ENCODE peak calls at places on chromosome 10, in seven cellular contexts. One of them, this sample, is unnamed.

GRCh38 chr10:100697631-100698030 is 47.8 kb upstream of the PAX2 start:
- DNase-seq in memory B cell: no peak
- DNase-seq in fibroblast of pulmonary artery: no peak
- DNase-seq in cardiac muscle cell: no peak
- DNase-seq in stomach: no peak
- DNase-seq in ureter: no peak
- DNase-seq in sciatic nerve: no peak
- DNase-seq in this sample: no peak

GRCh38 chr10:78194539-78195402 is 161.1 kb downstream of the RPS24 start:
- DNase-seq in stomach: no peak
- DNase-seq in fibroblast of pulmonary artery: peak; percentile 7
- DNase-seq in memory B cell: no peak
- DNase-seq in ureter: no peak
- DNase-seq in cardiac muscle cell: no peak
- DNase-seq in sciatic nerve: no peak
- DNase-seq in this sample: no peak

GRCh38 chr10:7389346-7389745 is 21.5 kb downstream of the SFMBT2 start:
- DNase-seq in ureter: no peak
- DNase-seq in stomach: no peak
- DNase-seq in memory B cell: no peak
- DNase-seq in sciatic nerve: no peak
- DNase-seq in cardiac muscle cell: no peak
- DNase-seq in fibroblast of pulmonary artery: no peak
- DNase-seq in this sample: no peak

GRCh38 chr10:85420501-85421191 is 945.9 kb downstream of the GRID1 start:
- DNase-seq in fibroblast of pulmonary artery: no peak
- DNase-seq in sciatic nerve: no peak
- DNase-seq in stomach: no peak
- DNase-seq in memory B cell: no peak
- DNase-seq in ureter: no peak
- DNase-seq in cardiac muscle cell: no peak
- DNase-seq in this sample: no peak

GRCh38 chr10:104664205-104664604 is 23.1 kb downstream of the SORCS3 start:
- DNase-seq in sciatic nerve: no peak
- DNase-seq in cardiac muscle cell: no peak
- DNase-seq in fibroblast of pulmonary artery: no peak
- DNase-seq in memory B cell: no peak
- DNase-seq in stomach: no peak
- DNase-seq in ureter: no peak
- DNase-seq in this sample: no peak

GRCh38 chr10:5508786-5509185 is 9.4 kb upstream of the CALML5 start:
- DNase-seq in ureter: no peak
- DNase-seq in stomach: no peak
- DNase-seq in cardiac muscle cell: no peak
- DNase-seq in fibroblast of pulmonary artery: no peak
- DNase-seq in sciatic nerve: no peak
- DNase-seq in memory B cell: no peak
- DNase-seq in this sample: no peak

GRCh38 chr10:3482200-3482993 is 302.6 kb downstream of the KLF6 start:
- DNase-seq in memory B cell: no peak
- DNase-seq in cardiac muscle cell: peak; percentile 95
- DNase-seq in fibroblast of pulmonary artery: peak; percentile 94
- DNase-seq in ureter: peak; percentile 79
- DNase-seq in sciatic nerve: no peak
- DNase-seq in stomach: peak; percentile 49
- DNase-seq in this sample: peak; percentile 91

GRCh38 chr10:66281327-66281726 is 644.5 kb upstream of the LRRTM3 start:
- DNase-seq in fibroblast of pulmonary artery: no peak
- DNase-seq in memory B cell: no peak
- DNase-seq in stomach: no peak
- DNase-seq in sciatic nerve: no peak
- DNase-seq in ureter: no peak
- DNase-seq in cardiac muscle cell: no peak
- DNase-seq in this sample: no peak

GRCh38 chr10:127148066-127148932 is 48.1 kb downstream of the INSYN2A start:
- DNase-seq in stomach: no peak
- DNase-seq in memory B cell: no peak
- DNase-seq in fibroblast of pulmonary artery: peak; percentile 89
- DNase-seq in cardiac muscle cell: no peak
- DNase-seq in sciatic nerve: no peak
- DNase-seq in ureter: no peak
- DNase-seq in this sample: no peak

GRCh38 chr10:104333037-104333727 is 5.1 kb downstream of the ITPRIP start:
- DNase-seq in sciatic nerve: no peak
- DNase-seq in fibroblast of pulmonary artery: peak; percentile 56
- DNase-seq in memory B cell: no peak
- DNase-seq in ureter: peak; percentile 35
- DNase-seq in stomach: peak; percentile 24
- DNase-seq in cardiac muscle cell: no peak
- DNase-seq in this sample: no peak

GRCh38 chr10:107485019-107485418 is 320.5 kb upstream of the SORCS1 start:
- DNase-seq in sciatic nerve: no peak
- DNase-seq in memory B cell: no peak
- DNase-seq in cardiac muscle cell: no peak
- DNase-seq in fibroblast of pulmonary artery: no peak
- DNase-seq in stomach: no peak
- DNase-seq in ureter: no peak
- DNase-seq in this sample: no peak

GRCh38 chr10:121611431-121612159 is 13.4 kb upstream of the FGFR2 start:
- DNase-seq in ureter: no peak
- DNase-seq in sciatic nerve: no peak
- DNase-seq in memory B cell: no peak
- DNase-seq in stomach: no peak
- DNase-seq in fibroblast of pulmonary artery: no peak
- DNase-seq in cardiac muscle cell: no peak
- DNase-seq in this sample: no peak

GRCh38 chr10:70578371-70578947 is 24.1 kb downstream of the PRF1 start:
- DNase-seq in stomach: no peak
- DNase-seq in ureter: no peak
- DNase-seq in cardiac muscle cell: peak; percentile 29
- DNase-seq in sciatic nerve: no peak
- DNase-seq in fibroblast of pulmonary artery: peak; percentile 48
- DNase-seq in memory B cell: no peak
- DNase-seq in this sample: no peak

GRCh38 chr10:126268104-126268900 is 120.0 kb downstream of the ADAM12 start:
- DNase-seq in sciatic nerve: no peak
- DNase-seq in stomach: no peak
- DNase-seq in cardiac muscle cell: no peak
- DNase-seq in memory B cell: no peak
- DNase-seq in fibroblast of pulmonary artery: peak; percentile 24
- DNase-seq in ureter: no peak
- DNase-seq in this sample: no peak

GRCh38 chr10:34633346-34633745 is 181.8 kb downstream of the PARD3 start:
- DNase-seq in memory B cell: no peak
- DNase-seq in cardiac muscle cell: no peak
- DNase-seq in ureter: no peak
- DNase-seq in stomach: no peak
- DNase-seq in fibroblast of pulmonary artery: no peak
- DNase-seq in sciatic nerve: no peak
- DNase-seq in this sample: peak; percentile 51

GRCh38 chr10:43453266-43453831 is 16.4 kb downstream of the ZNF487 start:
- DNase-seq in cardiac muscle cell: no peak
- DNase-seq in sciatic nerve: no peak
- DNase-seq in stomach: no peak
- DNase-seq in memory B cell: no peak
- DNase-seq in fibroblast of pulmonary artery: no peak
- DNase-seq in ureter: no peak
- DNase-seq in this sample: no peak

GRCh38 chr10:15661574-15661973 is 58.1 kb downstream of the ITGA8 start:
- DNase-seq in cardiac muscle cell: no peak
- DNase-seq in ureter: no peak
- DNase-seq in sciatic nerve: no peak
- DNase-seq in memory B cell: no peak
- DNase-seq in fibroblast of pulmonary artery: no peak
- DNase-seq in stomach: no peak
- DNase-seq in this sample: no peak

GRCh38 chr10:30284860-30285594 is 64.1 kb downstream of the MTPAP start:
- DNase-seq in sciatic nerve: no peak
- DNase-seq in cardiac muscle cell: peak; percentile 15
- DNase-seq in fibroblast of pulmonary artery: peak; percentile 37
- DNase-seq in stomach: no peak
- DNase-seq in memory B cell: no peak
- DNase-seq in ureter: no peak
- DNase-seq in this sample: no peak

GRCh38 chr10:98664329-98665042 is 217.8 kb upstream of the HPS1 start:
- DNase-seq in ureter: no peak
- DNase-seq in memory B cell: peak; percentile 18
- DNase-seq in sciatic nerve: no peak
- DNase-seq in stomach: no peak
- DNase-seq in cardiac muscle cell: no peak
- DNase-seq in fibroblast of pulmonary artery: peak; percentile 48
- DNase-seq in this sample: no peak

GRCh38 chr10:44195120-44196007 is 189.5 kb downstream of the CXCL12 start:
- DNase-seq in fibroblast of pulmonary artery: peak; percentile 91
- DNase-seq in sciatic nerve: peak; percentile 77
- DNase-seq in memory B cell: no peak
- DNase-seq in ureter: peak; percentile 62
- DNase-seq in cardiac muscle cell: peak; percentile 75
- DNase-seq in stomach: peak; percentile 44
- DNase-seq in this sample: peak; percentile 33